ENCODE peak calls at places on chromosomes 11 and 22, in six cellular contexts. One of them, this sample, is unnamed.

GRCh38 chr22:19631899-19632670 is 82.2 kb upstream of the SEPTIN5 start:
- DNase-seq in type B pancreatic cell: no peak
- DNase-seq in kidney: peak
- DNase-seq in GM12864: no peak
- DNase-seq in fibroblast of villous mesenchyme: peak
- DNase-seq in sigmoid colon: peak
- DNase-seq in this sample: peak

GRCh38 chr11:113926273-113927183 is 21.9 kb downstream of the HTR3B start:
- DNase-seq in sigmoid colon: no peak
- DNase-seq in fibroblast of villous mesenchyme: peak
- DNase-seq in type B pancreatic cell: no peak
- DNase-seq in kidney: no peak
- DNase-seq in GM12864: no peak
- DNase-seq in this sample: peak

GRCh38 chr11:95243658-95244057 is 12.7 kb upstream of the SESN3 start:
- DNase-seq in fibroblast of villous mesenchyme: no peak
- DNase-seq in kidney: no peak
- DNase-seq in sigmoid colon: no peak
- DNase-seq in GM12864: no peak
- DNase-seq in type B pancreatic cell: no peak
- DNase-seq in this sample: no peak

GRCh38 chr11:71342116-71342515 is 89.7 kb upstream of the SHANK2 start:
- DNase-seq in sigmoid colon: no peak
- DNase-seq in GM12864: no peak
- DNase-seq in type B pancreatic cell: no peak
- DNase-seq in fibroblast of villous mesenchyme: peak
- DNase-seq in kidney: no peak
- DNase-seq in this sample: no peak

GRCh38 chr11:45023065-45023365 is 72.3 kb upstream of the TP53I11 start:
- DNase-seq in type B pancreatic cell: no peak
- DNase-seq in sigmoid colon: no peak
- DNase-seq in kidney: no peak
- DNase-seq in GM12864: no peak
- DNase-seq in fibroblast of villous mesenchyme: no peak
- DNase-seq in this sample: no peak

GRCh38 chr11:17905477-17905876 is 107.4 kb downstream of the SERGEF start:
- DNase-seq in kidney: no peak
- DNase-seq in GM12864: no peak
- DNase-seq in type B pancreatic cell: no peak
- DNase-seq in sigmoid colon: no peak
- DNase-seq in fibroblast of villous mesenchyme: no peak
- DNase-seq in this sample: no peak

GRCh38 chr11:112062923-112063322 is 10.9 kb downstream of the PIH1D2 start:
- DNase-seq in GM12864: no peak
- DNase-seq in kidney: no peak
- DNase-seq in type B pancreatic cell: no peak
- DNase-seq in sigmoid colon: no peak
- DNase-seq in fibroblast of villous mesenchyme: no peak
- DNase-seq in this sample: no peak

GRCh38 chr11:105609832-105610781 is at the start of gene GRIA4:
- DNase-seq in sigmoid colon: peak
- DNase-seq in GM12864: no peak
- DNase-seq in fibroblast of villous mesenchyme: peak
- DNase-seq in type B pancreatic cell: peak
- DNase-seq in kidney: peak
- DNase-seq in this sample: peak

GRCh38 chr22:39999144-39999757 is 4.5 kb downstream of the FAM83F start:
- DNase-seq in fibroblast of villous mesenchyme: peak
- DNase-seq in type B pancreatic cell: no peak
- DNase-seq in GM12864: no peak
- DNase-seq in kidney: peak
- DNase-seq in sigmoid colon: no peak
- DNase-seq in this sample: no peak

GRCh38 chr22:37431811-37432707 is 4.8 kb upstream of the ELFN2 start:
- DNase-seq in sigmoid colon: no peak
- DNase-seq in fibroblast of villous mesenchyme: peak
- DNase-seq in kidney: no peak
- DNase-seq in type B pancreatic cell: no peak
- DNase-seq in GM12864: no peak
- DNase-seq in this sample: no peak

GRCh38 chr11:68954970-68955958 is 25.5 kb downstream of the MRGPRD start:
- DNase-seq in type B pancreatic cell: no peak
- DNase-seq in GM12864: no peak
- DNase-seq in fibroblast of villous mesenchyme: peak
- DNase-seq in kidney: no peak
- DNase-seq in sigmoid colon: peak
- DNase-seq in this sample: no peak

GRCh38 chr11:86571273-86571948 is 101.0 kb downstream of the ME3 start:
- DNase-seq in sigmoid colon: no peak
- DNase-seq in fibroblast of villous mesenchyme: peak
- DNase-seq in GM12864: no peak
- DNase-seq in kidney: no peak
- DNase-seq in type B pancreatic cell: no peak
- DNase-seq in this sample: no peak
- TF ChIP-seq CTCF in sigmoid colon: no peak
- TF ChIP-seq CTCF in fibroblast of villous mesenchyme: peak
- TF ChIP-seq CTCF in GM12864: peak
- TF ChIP-seq CTCF in kidney: peak
- TF ChIP-seq CTCF in type B pancreatic cell: peak
- TF ChIP-seq CTCF in this sample: peak

DNA sequence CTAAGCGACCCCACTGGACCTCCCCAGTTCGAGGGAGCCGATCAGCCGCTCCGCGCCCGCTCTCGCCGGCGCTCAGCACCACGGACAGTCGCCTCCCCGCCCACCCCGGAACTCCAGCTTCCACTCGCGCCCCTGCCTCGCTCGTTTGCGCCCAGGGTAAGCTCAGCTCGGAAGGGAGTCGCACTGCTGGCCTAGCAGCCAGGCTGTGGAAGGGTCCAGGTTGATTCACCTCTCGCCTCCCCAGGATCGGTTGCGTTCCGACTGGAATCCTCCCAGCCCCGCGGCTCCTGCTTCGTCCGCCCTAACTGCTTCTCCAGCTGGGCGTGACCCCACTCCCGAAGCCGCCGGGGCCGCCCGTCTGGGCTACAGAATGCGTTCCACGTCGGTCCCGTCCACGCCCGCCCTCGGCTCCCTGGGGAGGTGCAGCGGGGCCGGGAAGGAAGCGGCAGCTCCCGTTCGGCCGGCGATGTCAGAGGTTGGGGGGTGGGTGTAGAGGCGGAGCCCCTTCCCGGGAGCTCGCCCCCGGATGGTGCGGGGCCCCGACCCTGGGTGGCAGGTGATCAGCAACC is 343 bp downstream of the SCN3B start:
- DNase-seq in sigmoid colon: peak
- DNase-seq in kidney: peak
- DNase-seq in type B pancreatic cell: no peak
- DNase-seq in fibroblast of villous mesenchyme: peak
- DNase-seq in GM12864: no peak
- DNase-seq in this sample: no peak
- TF ChIP-seq CTCF in sigmoid colon: no peak
- TF ChIP-seq CTCF in kidney: no peak
- TF ChIP-seq CTCF in type B pancreatic cell: no peak
- TF ChIP-seq CTCF in fibroblast of villous mesenchyme: no peak
- TF ChIP-seq CTCF in GM12864: no peak
- TF ChIP-seq CTCF in this sample: no peak

GRCh38 chr11:7480132-7480531 is 5.2 kb upstream of the OLFML1 start:
- DNase-seq in sigmoid colon: no peak
- DNase-seq in GM12864: no peak
- DNase-seq in fibroblast of villous mesenchyme: peak
- DNase-seq in type B pancreatic cell: no peak
- DNase-seq in kidney: no peak
- DNase-seq in this sample: no peak
- TF ChIP-seq CTCF in sigmoid colon: no peak
- TF ChIP-seq CTCF in GM12864: no peak
- TF ChIP-seq CTCF in fibroblast of villous mesenchyme: no peak
- TF ChIP-seq CTCF in type B pancreatic cell: no peak
- TF ChIP-seq CTCF in kidney: no peak
- TF ChIP-seq CTCF in this sample: no peak

DNA sequence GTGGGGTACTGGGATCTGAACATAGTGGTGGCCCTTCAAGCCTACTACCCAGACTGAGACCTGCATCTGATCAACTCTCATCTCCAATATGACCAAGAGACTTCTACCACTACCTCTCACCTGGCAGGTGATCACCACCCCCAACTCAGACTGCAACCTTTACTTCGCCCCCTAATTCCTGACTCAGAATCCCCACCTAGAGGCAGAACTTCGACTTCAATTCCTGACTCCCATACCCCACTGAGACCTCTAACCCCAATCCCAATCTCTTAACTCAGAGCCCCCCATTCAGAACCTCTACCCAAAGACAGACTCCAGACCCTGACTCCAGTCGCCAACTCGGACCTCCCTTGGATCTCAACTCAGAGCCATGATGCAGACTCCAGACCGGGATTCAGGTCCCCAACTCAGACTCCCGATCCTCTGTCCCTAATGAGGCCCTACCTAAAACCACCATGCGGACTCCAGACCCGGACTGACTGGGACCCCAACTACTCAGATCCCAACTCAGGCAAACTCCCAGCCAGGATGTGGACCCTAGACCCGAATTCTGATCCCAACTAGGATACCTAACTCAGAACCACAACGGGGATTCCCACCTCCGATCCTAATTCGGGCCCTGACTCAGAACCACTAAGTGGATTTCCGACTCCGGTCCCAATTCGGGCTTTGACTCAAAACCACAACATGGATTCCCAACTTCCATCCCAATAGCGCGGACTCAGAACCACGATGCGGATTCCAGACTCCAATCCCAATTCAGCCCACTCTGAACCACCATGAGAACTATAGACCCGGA is 1.2 kb downstream of the KCNQ1OT1 start:
- DNase-seq in GM12864: no peak
- DNase-seq in fibroblast of villous mesenchyme: no peak
- DNase-seq in kidney: no peak
- DNase-seq in type B pancreatic cell: no peak
- DNase-seq in sigmoid colon: peak
- DNase-seq in this sample: no peak
- TF ChIP-seq CTCF in GM12864: no peak
- TF ChIP-seq CTCF in fibroblast of villous mesenchyme: peak
- TF ChIP-seq CTCF in kidney: no peak
- TF ChIP-seq CTCF in type B pancreatic cell: no peak
- TF ChIP-seq CTCF in sigmoid colon: no peak
- TF ChIP-seq CTCF in this sample: no peak

DNA sequence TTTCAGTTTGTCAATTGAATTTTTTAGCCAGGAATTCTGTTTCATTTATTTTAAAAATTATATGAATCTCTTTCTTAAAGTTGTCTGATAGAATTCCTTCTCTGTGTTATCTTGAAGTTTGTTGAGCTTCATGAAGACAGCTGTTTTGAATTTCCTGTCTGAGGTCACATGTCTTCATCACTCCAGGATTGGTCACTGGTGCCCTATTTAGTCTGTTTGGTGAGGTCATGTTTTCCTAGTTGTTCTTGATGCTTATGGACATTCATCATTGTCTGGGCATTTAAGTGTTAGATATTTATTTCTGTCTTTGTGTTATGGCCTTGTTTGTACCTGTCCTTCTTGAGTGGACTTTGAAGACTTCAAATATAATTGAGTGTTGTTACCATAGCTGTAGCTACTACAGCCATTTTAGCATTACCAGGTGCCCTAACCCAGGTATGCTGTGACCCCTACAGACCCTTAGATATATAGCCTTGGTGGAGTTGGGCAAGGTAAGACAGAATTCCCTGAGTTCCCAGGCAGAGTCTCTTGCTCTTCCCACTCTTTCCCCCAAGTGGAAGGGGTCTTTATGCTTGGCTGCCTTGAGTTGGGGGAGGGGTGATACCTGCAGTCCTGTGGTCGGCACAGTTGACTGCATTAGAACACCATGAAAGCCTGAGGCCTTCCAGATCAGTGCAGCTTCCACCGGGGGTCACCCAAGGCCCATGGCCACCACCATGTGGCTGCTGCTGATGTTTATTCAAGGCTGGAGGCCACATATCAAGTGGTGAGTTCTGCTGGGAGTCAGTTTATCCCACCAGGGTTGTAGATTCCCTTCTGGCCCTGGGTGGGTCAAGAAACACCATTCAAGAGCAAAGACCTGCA is 229.6 kb downstream of the DYNC2H1 start:
- DNase-seq in GM12864: no peak
- DNase-seq in fibroblast of villous mesenchyme: peak
- DNase-seq in sigmoid colon: no peak
- DNase-seq in kidney: peak
- DNase-seq in type B pancreatic cell: no peak
- DNase-seq in this sample: no peak
- TF ChIP-seq CTCF in GM12864: peak
- TF ChIP-seq CTCF in fibroblast of villous mesenchyme: peak
- TF ChIP-seq CTCF in sigmoid colon: no peak
- TF ChIP-seq CTCF in kidney: no peak
- TF ChIP-seq CTCF in type B pancreatic cell: no peak
- TF ChIP-seq CTCF in this sample: no peak

DNA sequence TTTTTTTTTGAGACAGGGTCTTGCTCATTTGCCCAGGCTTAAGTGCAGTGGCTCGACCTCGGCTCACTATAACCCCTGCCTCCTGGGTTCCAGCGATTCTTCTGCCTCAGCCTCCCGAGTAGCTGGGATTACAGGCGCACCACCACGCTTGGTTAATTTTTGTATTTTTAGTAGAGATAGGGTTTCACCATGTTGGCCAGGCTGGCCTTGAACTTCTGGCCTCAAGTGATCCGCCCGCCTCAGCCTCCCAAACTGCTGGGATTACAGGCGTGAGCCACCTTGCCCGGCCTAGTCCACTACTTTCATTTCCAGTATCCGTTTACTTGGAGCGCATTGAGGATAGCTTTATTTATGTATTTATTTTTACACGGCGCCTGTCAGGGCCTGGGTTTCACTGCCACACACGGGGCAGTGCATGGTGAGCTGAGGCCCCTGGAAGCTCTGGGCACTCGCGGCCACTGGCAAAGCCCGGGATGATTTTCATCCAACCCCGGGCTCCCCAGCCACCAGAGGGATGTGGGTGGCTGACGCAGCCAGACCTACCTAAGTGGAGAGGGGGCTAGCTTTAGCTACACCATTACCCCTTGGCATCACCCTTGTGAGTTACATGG is 6.1 kb upstream of the MCAM start:
- DNase-seq in fibroblast of villous mesenchyme: no peak
- DNase-seq in kidney: no peak
- DNase-seq in GM12864: no peak
- DNase-seq in sigmoid colon: no peak
- DNase-seq in type B pancreatic cell: no peak
- DNase-seq in this sample: no peak
- TF ChIP-seq CTCF in fibroblast of villous mesenchyme: no peak
- TF ChIP-seq CTCF in kidney: no peak
- TF ChIP-seq CTCF in GM12864: no peak
- TF ChIP-seq CTCF in sigmoid colon: no peak
- TF ChIP-seq CTCF in type B pancreatic cell: no peak
- TF ChIP-seq CTCF in this sample: no peak